ENCODE peak calls at places on chromosomes 16 and 17, in five cellular contexts. G is heart left ventricle, V is WTC11, H is H9, B is fibroblast of mammary gland. W is an unnamed sample.
A peak's percentile ranks its signal among the peaks of the same experiment; 100 is the strongest.

GRCh38 chr16:17304814-17305169 is 166.0 kb downstream of the XYLT1 start:
- DNase-seq in G (no peak), H (no peak), V (no peak), B (no peak), W (no peak)

GRCh38 chr17:81902023-81902652 is at the start of gene NPB:
- DNase-seq in H (no peak), V (peak; percentile 42), G (no peak), B (no peak), W (no peak)

GRCh38 chr17:82440991-82441627 is 9.4 kb downstream of the CYBC1 start:
- DNase-seq in B (no peak), H (no peak), G (peak; percentile 61), V (peak; percentile 47), W (no peak)

GRCh38 chr16:85321856-85322271 is 209.6 kb upstream of the CIBAR2 start:
- DNase-seq in B (peak; percentile 99), H (no peak), V (no peak), G (peak; percentile 97), W (no peak)

GRCh38 chr17:40862985-40863733 is 3.9 kb downstream of the KRT12 start:
- DNase-seq in V (peak; percentile 93), B (no peak), H (peak; percentile 97), G (no peak), W (peak; percentile 22)

GRCh38 chr17:49674507-49674906 is 3.4 kb downstream of the SPOP start:
- DNase-seq in V (no peak), H (no peak), G (no peak), B (no peak), W (no peak)

GRCh38 chr16:51445250-51445649 is 294.2 kb upstream of the SALL1 start:
- DNase-seq in G (no peak), V (no peak), B (peak; percentile 55), H (no peak), W (no peak)

GRCh38 chr17:8785547-8786412 is 13.4 kb downstream of the MFSD6L start:
- DNase-seq in H (peak; percentile 94), B (peak; percentile 67), G (peak; percentile 75), V (peak; percentile 97), W (peak; percentile 88)

GRCh38 chr16:48556913-48557351 is 53.0 kb downstream of the N4BP1 start:
- DNase-seq in B (peak; percentile 88), G (no peak), V (no peak), H (no peak), W (no peak)

GRCh38 chr17:76472726-76473125 is 5.3 kb downstream of the AANAT start:
- DNase-seq in V (no peak), G (no peak), H (no peak), B (no peak), W (no peak)

GRCh38 chr17:54795046-54795445 is 105.6 kb upstream of the TOM1L1 start:
- DNase-seq in G (no peak), H (no peak), B (no peak), V (no peak), W (no peak)
- TF ChIP-seq CTCF in G (no peak), H (no peak), B (no peak), V (no peak), W (no peak)

GRCh38 chr17:1055751-1056645 is 59.1 kb downstream of the TIMM22 start:
- DNase-seq in V (peak; percentile 84), B (peak; percentile 62), G (peak; percentile 77), H (peak; percentile 84), W (peak; percentile 76)

GRCh38 chr17:1059131-1059795 is 62.3 kb downstream of the TIMM22 start:
- DNase-seq in V (no peak), H (no peak), G (no peak), B (no peak), W (no peak)

GRCh38 chr17:1056761-1057160 is 59.8 kb downstream of the TIMM22 start:
- DNase-seq in G (peak; percentile 22), V (no peak), B (no peak), H (no peak), W (no peak)

GRCh38 chr17:1060991-1061390 is 64.1 kb downstream of the TIMM22 start:
- DNase-seq in G (peak; percentile 49), V (no peak), B (peak; percentile 99), H (no peak), W (no peak)

GRCh38 chr17:1058423-1059130 is 61.6 kb downstream of the TIMM22 start:
- DNase-seq in G (peak; percentile 73), V (peak; percentile 77), H (peak; percentile 85), B (peak; percentile 55), W (peak; percentile 41)
- TF ChIP-seq CTCF in G (peak; percentile 61), V (peak; percentile 45), H (peak; percentile 71), B (peak; percentile 51), W (peak; percentile 57)

GRCh38 chr16:15523939-15524338 is 89.6 kb downstream of the BMERB1 start:
- DNase-seq in B (no peak), V (no peak), H (no peak), G (no peak), W (no peak)

GRCh38 chr16:15524966-15525365 is 90.6 kb downstream of the BMERB1 start:
- DNase-seq in B (no peak), H (no peak), V (no peak), G (no peak), W (no peak)

GRCh38 chr16:15521390-15521757 is 87.0 kb downstream of the BMERB1 start:
- DNase-seq in H (no peak), V (no peak), G (no peak), B (no peak), W (no peak)

GRCh38 chr16:15521758-15522509 is 87.5 kb downstream of the BMERB1 start:
- DNase-seq in V (no peak), B (peak; percentile 15), H (no peak), G (peak; percentile 31), W (no peak)

GRCh38 chr16:15523092-15523541 is 88.7 kb downstream of the BMERB1 start:
- DNase-seq in B (no peak), G (peak; percentile 51), V (peak; percentile 18), H (no peak), W (no peak)
- TF ChIP-seq CTCF in B (no peak), G (no peak), V (no peak), H (peak; percentile 41), W (no peak)

GRCh38 chr17:15029469-15029868 is 235.7 kb downstream of the PMP22 start:
- DNase-seq in V (no peak), B (no peak), G (no peak), H (no peak), W (no peak)
- TF ChIP-seq CTCF in V (no peak), B (peak; percentile 3), G (no peak), H (peak; percentile 32), W (no peak)

DNA sequence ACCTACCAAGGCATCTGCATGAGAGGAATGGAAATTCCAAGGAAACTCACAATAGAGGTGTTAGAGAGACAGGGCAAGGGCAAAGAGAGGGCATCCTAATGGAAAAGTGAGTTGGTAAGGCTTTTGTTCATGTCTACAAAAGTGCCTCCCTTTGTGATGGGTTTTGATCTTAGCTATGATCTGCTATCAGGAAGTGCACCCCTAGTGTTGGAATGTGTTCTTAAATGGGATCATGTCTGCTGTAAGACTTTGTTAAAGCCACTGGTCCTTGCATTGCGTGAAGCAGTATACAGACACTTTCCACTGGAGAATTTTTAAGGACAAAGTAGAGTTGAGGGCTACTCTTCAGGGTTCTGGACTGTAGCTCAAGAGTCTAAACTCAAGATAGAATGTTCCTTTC is 92.0 kb downstream of the MAP2K6 start:
- DNase-seq in V (no peak), B (peak; percentile 14), H (no peak), G (no peak), W (no peak)
- TF ChIP-seq CTCF in V (no peak), B (peak; percentile 37), H (peak; percentile 64), G (peak; percentile 7), W (peak; percentile 53)

GRCh38 chr17:45320931-45321461 is 4.2 kb upstream of the MAP3K14 start:
- DNase-seq in V (no peak), B (peak; percentile 97), H (no peak), G (no peak), W (no peak)
- TF ChIP-seq CTCF in V (no peak), B (no peak), H (no peak), G (no peak), W (no peak)

GRCh38 chr16:70717817-70718216 is 32.0 kb upstream of the MTSS2 start:
- DNase-seq in G (no peak), B (no peak), H (no peak), V (no peak), W (no peak)

GRCh38 chr16:70715113-70715711 is 29.4 kb upstream of the MTSS2 start:
- DNase-seq in G (peak; percentile 87), H (no peak), V (no peak), B (peak; percentile 97), W (no peak)

GRCh38 chr16:70714526-70715112 is 28.8 kb upstream of the MTSS2 start:
- DNase-seq in V (no peak), B (no peak), H (no peak), G (no peak), W (no peak)

GRCh38 chr16:70717065-70717464 is 31.2 kb upstream of the MTSS2 start:
- DNase-seq in V (no peak), H (no peak), B (no peak), G (no peak), W (no peak)

GRCh38 chr16:70715860-70716357 is 30.1 kb upstream of the MTSS2 start:
- DNase-seq in V (no peak), H (no peak), G (no peak), B (no peak), W (no peak)
- TF ChIP-seq CTCF in V (no peak), H (no peak), G (no peak), B (no peak), W (no peak)

DNA sequence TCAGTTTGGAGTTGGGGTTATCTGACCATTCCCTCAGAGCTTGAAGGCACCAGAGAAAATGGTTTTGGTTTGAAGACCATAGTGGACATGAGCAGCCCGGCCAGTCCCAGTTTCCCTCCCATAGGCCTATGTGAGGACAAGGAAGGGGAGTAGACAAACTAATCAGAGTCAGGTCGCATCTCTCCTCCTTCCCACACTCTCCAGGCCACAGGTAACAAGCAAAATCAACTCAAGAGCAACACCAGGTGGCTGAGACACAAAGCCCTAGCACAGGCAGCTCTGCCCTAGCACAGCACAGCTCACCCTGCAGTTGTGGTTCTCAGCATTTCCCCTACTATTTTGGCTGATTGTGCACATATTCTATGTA is 7.2 kb downstream of the SUPT4H1 start:
- DNase-seq in H (no peak), V (no peak), G (no peak), B (no peak), W (no peak)
- TF ChIP-seq CTCF in H (no peak), V (no peak), G (no peak), B (no peak), W (no peak)

GRCh38 chr17:70772761-70773160 is 603.4 kb downstream of the KCNJ2 start:
- DNase-seq in V (no peak), H (no peak), B (no peak), G (no peak), W (no peak)

GRCh38 chr17:70763018-70763417 is 593.7 kb downstream of the KCNJ2 start:
- DNase-seq in B (no peak), G (no peak), H (no peak), V (no peak), W (no peak)

DNA sequence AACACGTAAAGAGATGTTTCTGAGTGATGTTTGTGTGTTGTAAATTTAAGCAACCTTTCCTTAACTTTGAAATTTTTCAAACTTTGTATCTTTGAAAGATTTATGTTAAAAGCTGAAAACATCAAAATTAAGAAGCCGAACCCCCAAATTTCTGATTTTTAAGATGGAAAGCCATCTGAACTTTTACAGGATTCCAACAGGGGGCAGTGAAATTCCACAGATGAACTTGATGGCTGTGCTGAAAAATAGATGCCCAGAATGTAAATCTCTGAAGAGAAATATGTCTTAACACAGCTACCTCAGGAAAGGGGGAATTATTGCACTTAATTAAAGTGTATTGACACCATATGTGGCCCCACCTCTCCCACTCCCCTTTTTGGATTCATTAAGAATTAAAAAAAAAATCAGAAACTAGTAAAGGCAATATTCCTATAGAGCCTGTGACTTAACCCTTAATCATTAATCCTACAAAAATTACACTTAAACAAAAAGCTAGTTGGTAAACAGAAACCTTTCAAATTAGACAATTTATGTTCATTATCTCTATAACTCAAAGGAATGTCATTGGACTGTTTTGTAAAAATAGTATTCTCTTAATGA is 597.9 kb downstream of the KCNJ2 start:
- DNase-seq in V (no peak), H (no peak), G (no peak), B (peak; percentile 44), W (peak; percentile 21)
- TF ChIP-seq CTCF in V (peak; percentile 72), H (peak; percentile 85), G (no peak), B (peak; percentile 67), W (peak; percentile 95)

W was measured in neural crest cell.